ENCODE peak calls at places on chromosomes 1 and 21, in eight cellular contexts. O, B, E, V, K, X, L and H are unnamed samples.

GRCh38 chr1:20187103-20187812 is 940 bp upstream of the PLA2G2C start:
- DNase-seq in O (no peak), B (no peak), E (no peak), V (no peak), K (no peak), X (no peak), L (no peak), H (peak)

GRCh38 chr1:168419746-168420145 is 124.1 kb downstream of the XCL2 start:
- DNase-seq in O (no peak), B (peak), E (no peak), V (peak), K (no peak), X (no peak), L (no peak), H (no peak)

GRCh38 chr1:54360165-54361005 is 45.8 kb downstream of the SSBP3 start:
- DNase-seq in O (no peak), B (no peak), E (no peak), V (no peak), K (no peak), X (no peak), L (no peak), H (no peak)

GRCh38 chr1:99590578-99591209 is 55.2 kb upstream of the PALMD start:
- DNase-seq in O (peak), B (peak), E (peak), V (peak), K (no peak), X (no peak), L (no peak), H (no peak)

GRCh38 chr1:43648448-43648847 is 1.5 kb upstream of the KDM4A start:
- DNase-seq in O (no peak), B (peak), E (no peak), V (no peak), K (no peak), X (no peak), L (no peak), H (no peak)

GRCh38 chr1:37169743-37170275 is 135.5 kb upstream of the GRIK3 start:
- DNase-seq in O (no peak), B (no peak), E (no peak), V (no peak), K (no peak), X (no peak), L (no peak), H (no peak)

GRCh38 chr1:40032240-40032891 is 8.2 kb upstream of the CAP1 start:
- DNase-seq in O (peak), B (peak), E (no peak), V (peak), K (no peak), X (no peak), L (no peak), H (peak)

GRCh38 chr1:152108899-152109222 is 6.4 kb downstream of the TCHH start:
- DNase-seq in O (no peak), B (no peak), E (no peak), V (no peak), K (no peak), X (no peak), L (no peak), H (no peak)

GRCh38 chr1:30462826-30463425 is 260.5 kb downstream of the MATN1 start:
- DNase-seq in O (no peak), B (no peak), E (no peak), V (no peak), K (peak), X (no peak), L (no peak), H (no peak)

GRCh38 chr1:17004466-17005364 is 7.0 kb downstream of the ATP13A2 start:
- DNase-seq in O (no peak), B (no peak), E (no peak), V (no peak), K (no peak), X (no peak), L (no peak), H (no peak)
- TF ChIP-seq CTCF in O (peak), B (no peak), E (no peak), V (no peak), K (no peak), X (no peak), L (no peak), H (no peak)

GRCh38 chr1:69312055-69312732 is 255.5 kb upstream of the LRRC7 start:
- DNase-seq in O (no peak), B (no peak), E (no peak), V (no peak), K (no peak), X (no peak), L (no peak), H (no peak)
- TF ChIP-seq CTCF in O (no peak), B (no peak), E (no peak), V (no peak), K (no peak), X (no peak), L (no peak), H (no peak)

GRCh38 chr1:1779691-1780597 is 1.7 kb upstream of the NADK start:
- DNase-seq in O (no peak), B (peak), E (no peak), V (no peak), K (peak), X (no peak), L (peak), H (peak)
- TF ChIP-seq CTCF in O (no peak), B (no peak), E (no peak), V (no peak), K (no peak), X (no peak), L (no peak), H (no peak)

GRCh38 chr1:41888756-41889155 is 30.0 kb downstream of the HIVEP3 start:
- DNase-seq in O (no peak), B (no peak), E (no peak), V (no peak), K (no peak), X (no peak), L (no peak), H (peak)

GRCh38 chr1:41892211-41892840 is 26.4 kb downstream of the HIVEP3 start:
- DNase-seq in O (no peak), B (no peak), E (no peak), V (no peak), K (no peak), X (no peak), L (no peak), H (peak)

GRCh38 chr1:41889506-41890414 is 29.0 kb downstream of the HIVEP3 start:
- DNase-seq in O (no peak), B (no peak), E (no peak), V (no peak), K (no peak), X (no peak), L (no peak), H (no peak)

GRCh38 chr1:41890841-41891311 is 27.8 kb downstream of the HIVEP3 start:
- DNase-seq in O (no peak), B (peak), E (peak), V (no peak), K (no peak), X (no peak), L (no peak), H (no peak)

GRCh38 chr1:41891403-41891896 is 27.3 kb downstream of the HIVEP3 start:
- DNase-seq in O (no peak), B (peak), E (no peak), V (no peak), K (peak), X (no peak), L (no peak), H (peak)
- TF ChIP-seq CTCF in O (no peak), B (peak), E (no peak), V (no peak), K (peak), X (no peak), L (no peak), H (peak)

GRCh38 chr1:21468597-21468996 is 28.7 kb downstream of the NBPF3 start:
- DNase-seq in O (no peak), B (no peak), E (no peak), V (peak), K (no peak), X (no peak), L (no peak), H (peak)
- TF ChIP-seq CTCF in O (peak), B (peak), E (peak), V (peak), K (peak), X (peak), L (no peak), H (peak)

GRCh38 chr1:161766102-161766981 is at the start of gene ATF6:
- DNase-seq in O (peak), B (peak), E (peak), V (peak), K (peak), X (no peak), L (peak), H (peak)

GRCh38 chr1:161768461-161768860 is 2.3 kb downstream of the ATF6 start:
- DNase-seq in O (no peak), B (no peak), E (no peak), V (no peak), K (no peak), X (no peak), L (no peak), H (no peak)

GRCh38 chr1:161768986-161769672 is 3.0 kb downstream of the ATF6 start:
- DNase-seq in O (no peak), B (no peak), E (no peak), V (no peak), K (no peak), X (no peak), L (no peak), H (no peak)

GRCh38 chr1:161763522-161764098 is 2.5 kb upstream of the ATF6 start:
- DNase-seq in O (no peak), B (no peak), E (no peak), V (no peak), K (no peak), X (no peak), L (no peak), H (peak)
- TF ChIP-seq CTCF in O (peak), B (peak), E (peak), V (peak), K (peak), X (no peak), L (peak), H (peak)

DNA sequence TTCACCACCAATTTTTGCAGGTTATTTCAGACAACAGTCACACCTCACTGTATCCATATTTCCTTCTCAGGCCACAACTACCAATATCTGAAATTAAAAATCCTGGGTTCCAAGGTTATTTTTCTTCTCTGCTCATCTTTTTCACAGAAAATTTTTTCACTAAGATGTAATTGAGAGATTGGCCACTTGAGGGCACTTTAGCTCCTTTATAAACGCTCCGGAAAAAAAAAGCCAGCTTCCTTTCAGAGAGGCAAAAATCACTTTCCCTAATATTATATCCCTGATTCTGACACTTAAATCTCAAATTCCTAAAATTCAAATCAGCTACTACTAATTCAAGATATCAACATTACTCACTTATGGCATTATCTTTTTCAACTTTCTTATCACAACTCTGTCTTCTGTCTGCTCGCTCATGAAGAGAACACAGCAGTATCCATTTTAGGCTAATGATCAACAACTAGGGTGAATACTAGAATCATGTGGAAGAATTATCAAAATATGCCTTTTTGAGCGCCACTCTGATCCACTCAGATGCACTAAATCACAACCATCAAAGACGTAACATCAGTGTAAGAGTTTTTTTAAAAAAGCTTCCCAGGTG is 101.4 kb upstream of the RGS1 start:
- DNase-seq in O (no peak), B (no peak), E (no peak), V (no peak), K (no peak), X (no peak), L (no peak), H (no peak)
- TF ChIP-seq CTCF in O (peak), B (peak), E (peak), V (peak), K (peak), X (peak), L (peak), H (peak)

GRCh38 chr21:38333290-38334272 is 76.8 kb downstream of the KCNJ15 start:
- DNase-seq in O (no peak), B (no peak), E (peak), V (no peak), K (no peak), X (no peak), L (no peak), H (no peak)
- TF ChIP-seq CTCF in O (peak), B (peak), E (peak), V (peak), K (peak), X (no peak), L (no peak), H (no peak)